ENCODE peak calls at places on chromosome 22, in seven cellular contexts. I, F, A, O, K, N and U are unnamed samples.

GRCh38 chr22:48254311-48254873 is 1491.9 kb downstream of the TBC1D22A start:
- ATAC-seq in K (no peak), N (no peak), F (no peak), A (no peak), O (no peak), I (no peak), U (no peak)

GRCh38 chr22:23485490-23485889 is 94.6 kb downstream of the IGLL1 start:
- ATAC-seq in F (no peak), A (no peak), O (no peak), I (no peak), N (peak), K (no peak), U (peak)

GRCh38 chr22:46084943-46085830 is 65.1 kb upstream of the PPARA start:
- ATAC-seq in O (no peak), N (no peak), A (peak), K (peak), I (peak), F (no peak), U (no peak)

GRCh38 chr22:17734197-17734596 is 40.1 kb downstream of the BID start:
- ATAC-seq in N (peak), I (no peak), A (no peak), O (no peak), F (peak), K (no peak), U (peak)

GRCh38 chr22:31177420-31178162 is 17.6 kb downstream of the RNF185 start:
- ATAC-seq in A (peak), K (no peak), N (no peak), O (no peak), I (no peak), F (no peak), U (no peak)

GRCh38 chr22:47267531-47268282 is 505.3 kb downstream of the TBC1D22A start:
- ATAC-seq in N (no peak), F (no peak), O (no peak), I (no peak), K (no peak), A (no peak), U (no peak)

GRCh38 chr22:23784215-23784732 is 2.5 kb upstream of the SMARCB1 start:
- ATAC-seq in O (no peak), A (no peak), K (no peak), I (no peak), N (no peak), F (no peak), U (no peak)

GRCh38 chr22:50500452-50500851 is 7.0 kb downstream of the LMF2 start:
- ATAC-seq in O (no peak), K (no peak), I (no peak), N (no peak), F (no peak), A (no peak), U (no peak)

GRCh38 chr22:24189249-24190158 is 8.2 kb downstream of the SUSD2 start:
- ATAC-seq in F (peak), N (peak), I (peak), O (peak), A (peak), K (peak), U (peak)

GRCh38 chr22:49670610-49671330 is 156.9 kb downstream of the BRD1 start:
- ATAC-seq in F (peak), K (no peak), O (peak), A (no peak), N (peak), I (no peak), U (peak)

GRCh38 chr22:38089474-38089851 is 5.5 kb upstream of the SLC16A8 start:
- ATAC-seq in K (peak), F (no peak), A (no peak), N (no peak), I (no peak), O (no peak), U (peak)

GRCh38 chr22:17917490-17917983 is 106.8 kb downstream of the MICAL3 start:
- ATAC-seq in I (no peak), O (peak), K (peak), F (peak), N (peak), A (no peak), U (peak)

GRCh38 chr22:26735019-26735409 is 77.6 kb downstream of the MIAT start:
- ATAC-seq in A (no peak), N (no peak), F (no peak), K (peak), O (no peak), I (no peak), U (no peak)

GRCh38 chr22:46115388-46115678 is 35.0 kb upstream of the PPARA start:
- ATAC-seq in O (no peak), K (no peak), A (no peak), F (no peak), N (no peak), I (no peak), U (no peak)

GRCh38 chr22:50053861-50054260 is 4.2 kb downstream of the TTLL8 start:
- ATAC-seq in N (no peak), F (no peak), K (no peak), I (no peak), O (no peak), A (no peak), U (no peak)

GRCh38 chr22:50482107-50483074 is 1.0 kb downstream of the ADM2 start:
- ATAC-seq in N (peak), A (no peak), O (no peak), I (no peak), F (peak), K (no peak), U (no peak)

GRCh38 chr22:17732251-17732854 is 41.9 kb downstream of the BID start:
- ATAC-seq in K (no peak), O (no peak), F (no peak), N (no peak), I (no peak), A (no peak), U (no peak)

GRCh38 chr22:23256986-23257888 is 76.9 kb downstream of the BCR start:
- ATAC-seq in F (no peak), N (no peak), K (peak), O (no peak), A (peak), I (peak), U (no peak)

GRCh38 chr22:49966716-49967332 is 6.3 kb downstream of the PIM3 start:
- ATAC-seq in A (no peak), I (peak), O (no peak), N (no peak), F (no peak), K (peak), U (no peak)

GRCh38 chr22:22342697-22343602 is 98.4 kb downstream of the VPREB1 start:
- ATAC-seq in F (peak), K (no peak), N (peak), A (no peak), I (no peak), O (peak), U (peak)

GRCh38 chr22:23210428-23211170 is 30.3 kb downstream of the BCR start:
- ATAC-seq in K (no peak), I (no peak), A (no peak), F (no peak), N (no peak), O (no peak), U (no peak)

GRCh38 chr22:44455151-44455962 is 42.7 kb downstream of the RTL6 start:
- ATAC-seq in I (no peak), N (peak), A (no peak), F (peak), O (no peak), K (peak), U (peak)

GRCh38 chr22:17589810-17590375 is 26.6 kb downstream of the SLC25A18 start:
- ATAC-seq in A (no peak), K (no peak), N (no peak), I (no peak), O (no peak), F (no peak), U (no peak)

GRCh38 chr22:19559324-19559811 is 35.2 kb upstream of the CLDN5 start:
- ATAC-seq in N (no peak), I (no peak), K (no peak), A (no peak), O (no peak), F (no peak), U (no peak)